ENCODE peak calls at places on chromosome 19, in five cellular contexts. One of them, this sample, is unnamed.
A peak's percentile ranks its signal among the peaks of the same experiment; 100 is the strongest.

GRCh38 chr19:52464798-52465470 is 11.6 kb downstream of the ZNF578 start:
- DNase-seq in thoracic aorta: no peak
- DNase-seq in K562: peak; percentile 48
- DNase-seq in CD8-positive, alpha-beta memory T cell: no peak
- DNase-seq in breast epithelium: no peak
- DNase-seq in this sample: no peak

GRCh38 chr19:31334101-31334848 is 15.0 kb downstream of the TSHZ3 start:
- DNase-seq in thoracic aorta: no peak
- DNase-seq in K562: no peak
- DNase-seq in CD8-positive, alpha-beta memory T cell: no peak
- DNase-seq in breast epithelium: no peak
- DNase-seq in this sample: no peak

GRCh38 chr19:58518261-58519086 is 1.1 kb downstream of the ZBTB45 start:
- DNase-seq in thoracic aorta: no peak
- DNase-seq in K562: no peak
- DNase-seq in CD8-positive, alpha-beta memory T cell: no peak
- DNase-seq in breast epithelium: no peak
- DNase-seq in this sample: no peak

GRCh38 chr19:45098521-45099464 is 5.8 kb downstream of the PPP1R37 start:
- DNase-seq in thoracic aorta: no peak
- DNase-seq in K562: no peak
- DNase-seq in CD8-positive, alpha-beta memory T cell: no peak
- DNase-seq in breast epithelium: no peak
- DNase-seq in this sample: no peak

GRCh38 chr19:21084343-21084742 is 2.3 kb downstream of the ZNF714 start:
- DNase-seq in thoracic aorta: no peak
- DNase-seq in K562: no peak
- DNase-seq in CD8-positive, alpha-beta memory T cell: no peak
- DNase-seq in breast epithelium: no peak
- DNase-seq in this sample: no peak

GRCh38 chr19:44998025-44998424 is 3.2 kb upstream of the RELB start:
- DNase-seq in thoracic aorta: no peak
- DNase-seq in K562: no peak
- DNase-seq in CD8-positive, alpha-beta memory T cell: no peak
- DNase-seq in breast epithelium: no peak
- DNase-seq in this sample: no peak

GRCh38 chr19:19997656-19998268 is 41.5 kb downstream of the ZNF682 start:
- DNase-seq in thoracic aorta: no peak
- DNase-seq in K562: peak; percentile 17
- DNase-seq in CD8-positive, alpha-beta memory T cell: peak; percentile 27
- DNase-seq in breast epithelium: peak; percentile 60
- DNase-seq in this sample: no peak

GRCh38 chr19:53657778-53658177 is 26.0 kb downstream of the DPRX start:
- DNase-seq in thoracic aorta: no peak
- DNase-seq in K562: no peak
- DNase-seq in CD8-positive, alpha-beta memory T cell: no peak
- DNase-seq in breast epithelium: no peak
- DNase-seq in this sample: no peak

GRCh38 chr19:13094771-13095392 is 7.8 kb downstream of the LYL1 start:
- DNase-seq in thoracic aorta: no peak
- DNase-seq in K562: peak; percentile 49
- DNase-seq in CD8-positive, alpha-beta memory T cell: no peak
- DNase-seq in breast epithelium: no peak
- DNase-seq in this sample: no peak

GRCh38 chr19:1675633-1676350 is 23.4 kb upstream of the TCF3 start:
- DNase-seq in thoracic aorta: no peak
- DNase-seq in K562: peak; percentile 65
- DNase-seq in CD8-positive, alpha-beta memory T cell: no peak
- DNase-seq in breast epithelium: no peak
- DNase-seq in this sample: no peak

GRCh38 chr19:40467007-40467565 is 285 bp downstream of the SPTBN4 start:
- DNase-seq in thoracic aorta: no peak
- DNase-seq in K562: no peak
- DNase-seq in CD8-positive, alpha-beta memory T cell: no peak
- DNase-seq in breast epithelium: no peak
- DNase-seq in this sample: no peak

GRCh38 chr19:10551698-10552301 is 8.1 kb downstream of the ATG4D start:
- DNase-seq in thoracic aorta: no peak
- DNase-seq in K562: no peak
- DNase-seq in CD8-positive, alpha-beta memory T cell: peak; percentile 48
- DNase-seq in breast epithelium: no peak
- DNase-seq in this sample: no peak

GRCh38 chr19:45906221-45906620 is 3.8 kb upstream of the MYPOP start:
- DNase-seq in thoracic aorta: no peak
- DNase-seq in K562: no peak
- DNase-seq in CD8-positive, alpha-beta memory T cell: no peak
- DNase-seq in breast epithelium: no peak
- DNase-seq in this sample: no peak

GRCh38 chr19:20660473-20660872 is 898 bp downstream of the ZNF626 start:
- DNase-seq in thoracic aorta: no peak
- DNase-seq in K562: no peak
- DNase-seq in CD8-positive, alpha-beta memory T cell: no peak
- DNase-seq in breast epithelium: no peak
- DNase-seq in this sample: no peak

GRCh38 chr19:29675650-29676186 is 10.5 kb downstream of the PLEKHF1 start:
- DNase-seq in thoracic aorta: no peak
- DNase-seq in K562: no peak
- DNase-seq in CD8-positive, alpha-beta memory T cell: no peak
- DNase-seq in breast epithelium: no peak
- DNase-seq in this sample: no peak

GRCh38 chr19:24033962-24034342 is 53.0 kb upstream of the ZNF254 start:
- DNase-seq in thoracic aorta: peak; percentile 16
- DNase-seq in K562: no peak
- DNase-seq in CD8-positive, alpha-beta memory T cell: no peak
- DNase-seq in breast epithelium: peak; percentile 58
- DNase-seq in this sample: no peak

GRCh38 chr19:49057636-49058234 is at the start of gene CGB7:
- DNase-seq in thoracic aorta: peak; percentile 22
- DNase-seq in K562: peak; percentile 79
- DNase-seq in CD8-positive, alpha-beta memory T cell: peak; percentile 49
- DNase-seq in breast epithelium: no peak
- DNase-seq in this sample: no peak

GRCh38 chr19:12513531-12514061 is 29.0 kb upstream of the ZNF709 start:
- DNase-seq in thoracic aorta: no peak
- DNase-seq in K562: no peak
- DNase-seq in CD8-positive, alpha-beta memory T cell: no peak
- DNase-seq in breast epithelium: no peak
- DNase-seq in this sample: no peak

GRCh38 chr19:43699506-43700367 is 16.1 kb upstream of the IRGC start:
- DNase-seq in thoracic aorta: no peak
- DNase-seq in K562: no peak
- DNase-seq in CD8-positive, alpha-beta memory T cell: no peak
- DNase-seq in breast epithelium: no peak
- DNase-seq in this sample: no peak

GRCh38 chr19:48624791-48625723 is 5.8 kb downstream of the SPHK2 start:
- DNase-seq in thoracic aorta: no peak
- DNase-seq in K562: peak; percentile 10
- DNase-seq in CD8-positive, alpha-beta memory T cell: no peak
- DNase-seq in breast epithelium: no peak
- DNase-seq in this sample: peak; percentile 88

GRCh38 chr19:54493967-54494585 is 8.6 kb upstream of the LAIR2 start:
- DNase-seq in thoracic aorta: no peak
- DNase-seq in K562: no peak
- DNase-seq in CD8-positive, alpha-beta memory T cell: no peak
- DNase-seq in breast epithelium: no peak
- DNase-seq in this sample: no peak

GRCh38 chr19:13208131-13208963 is 58.1 kb downstream of the IER2 start:
- DNase-seq in thoracic aorta: no peak
- DNase-seq in K562: no peak
- DNase-seq in CD8-positive, alpha-beta memory T cell: no peak
- DNase-seq in breast epithelium: no peak
- DNase-seq in this sample: no peak

GRCh38 chr19:10603873-10604459 is 16.9 kb upstream of the AP1M2 start:
- DNase-seq in thoracic aorta: no peak
- DNase-seq in K562: no peak
- DNase-seq in CD8-positive, alpha-beta memory T cell: no peak
- DNase-seq in breast epithelium: no peak
- DNase-seq in this sample: no peak

GRCh38 chr19:30620354-30620753 is 248.2 kb downstream of the ZNF536 start:
- DNase-seq in thoracic aorta: no peak
- DNase-seq in K562: no peak
- DNase-seq in CD8-positive, alpha-beta memory T cell: no peak
- DNase-seq in breast epithelium: no peak
- DNase-seq in this sample: no peak

GRCh38 chr19:13764821-13765394 is 586 bp downstream of the MRI1 start:
- DNase-seq in thoracic aorta: no peak
- DNase-seq in K562: peak; percentile 46
- DNase-seq in CD8-positive, alpha-beta memory T cell: peak; percentile 20
- DNase-seq in breast epithelium: no peak
- DNase-seq in this sample: no peak

GRCh38 chr19:48501961-48502719 is 9.5 kb downstream of the LMTK3 start:
- DNase-seq in thoracic aorta: no peak
- DNase-seq in K562: peak; percentile 95
- DNase-seq in CD8-positive, alpha-beta memory T cell: peak; percentile 72
- DNase-seq in breast epithelium: peak; percentile 95
- DNase-seq in this sample: no peak

GRCh38 chr19:19588546-19588945 is 29.9 kb downstream of the PBX4 start:
- DNase-seq in thoracic aorta: no peak
- DNase-seq in K562: no peak
- DNase-seq in CD8-positive, alpha-beta memory T cell: no peak
- DNase-seq in breast epithelium: no peak
- DNase-seq in this sample: no peak

GRCh38 chr19:3577741-3578344 is 5.1 kb downstream of the HMG20B start:
- DNase-seq in thoracic aorta: no peak
- DNase-seq in K562: no peak
- DNase-seq in CD8-positive, alpha-beta memory T cell: no peak
- DNase-seq in breast epithelium: no peak
- DNase-seq in this sample: no peak

GRCh38 chr19:9917322-9917721 is 19.0 kb downstream of the OLFM2 start:
- DNase-seq in thoracic aorta: no peak
- DNase-seq in K562: peak; percentile 80
- DNase-seq in CD8-positive, alpha-beta memory T cell: no peak
- DNase-seq in breast epithelium: no peak
- DNase-seq in this sample: no peak

GRCh38 chr19:15180451-15181390 is 20.1 kb downstream of the NOTCH3 start:
- DNase-seq in thoracic aorta: no peak
- DNase-seq in K562: peak; percentile 88
- DNase-seq in CD8-positive, alpha-beta memory T cell: no peak
- DNase-seq in breast epithelium: no peak
- DNase-seq in this sample: no peak

GRCh38 chr19:52351512-52351911 is 15.5 kb downstream of the ZNF610 start:
- DNase-seq in thoracic aorta: no peak
- DNase-seq in K562: no peak
- DNase-seq in CD8-positive, alpha-beta memory T cell: no peak
- DNase-seq in breast epithelium: no peak
- DNase-seq in this sample: no peak

GRCh38 chr19:19338082-19338481 is 17.5 kb downstream of the MAU2 start:
- DNase-seq in thoracic aorta: no peak
- DNase-seq in K562: no peak
- DNase-seq in CD8-positive, alpha-beta memory T cell: no peak
- DNase-seq in breast epithelium: no peak
- DNase-seq in this sample: no peak

GRCh38 chr19:49533551-49534488 is 6.0 kb downstream of the RCN3 start:
- DNase-seq in thoracic aorta: no peak
- DNase-seq in K562: peak; percentile 83
- DNase-seq in CD8-positive, alpha-beta memory T cell: peak; percentile 83
- DNase-seq in breast epithelium: peak; percentile 75
- DNase-seq in this sample: no peak

GRCh38 chr19:6218497-6219146 is 61.2 kb downstream of the MLLT1 start:
- DNase-seq in thoracic aorta: peak; percentile 86
- DNase-seq in K562: peak; percentile 92
- DNase-seq in CD8-positive, alpha-beta memory T cell: peak; percentile 75
- DNase-seq in breast epithelium: peak; percentile 92
- DNase-seq in this sample: no peak

GRCh38 chr19:6221220-6221877 is 58.4 kb downstream of the MLLT1 start:
- DNase-seq in thoracic aorta: no peak
- DNase-seq in K562: no peak
- DNase-seq in CD8-positive, alpha-beta memory T cell: no peak
- DNase-seq in breast epithelium: no peak
- DNase-seq in this sample: no peak

GRCh38 chr19:6219147-6219525 is 60.6 kb downstream of the MLLT1 start:
- DNase-seq in thoracic aorta: no peak
- DNase-seq in K562: no peak
- DNase-seq in CD8-positive, alpha-beta memory T cell: no peak
- DNase-seq in breast epithelium: no peak
- DNase-seq in this sample: no peak

GRCh38 chr19:6220385-6221191 is 59.2 kb downstream of the MLLT1 start:
- DNase-seq in thoracic aorta: no peak
- DNase-seq in K562: no peak
- DNase-seq in CD8-positive, alpha-beta memory T cell: no peak
- DNase-seq in breast epithelium: no peak
- DNase-seq in this sample: no peak

GRCh38 chr19:6219592-6220290 is 60.0 kb downstream of the MLLT1 start:
- DNase-seq in thoracic aorta: no peak
- DNase-seq in K562: no peak
- DNase-seq in CD8-positive, alpha-beta memory T cell: no peak
- DNase-seq in breast epithelium: no peak
- DNase-seq in this sample: no peak
- H3K4me1 ChIP-seq in thoracic aorta: peaks cover 18% of the 10 kb centered on the region
- H3K4me1 ChIP-seq in K562: peaks cover 15% of the 10 kb centered on the region
- H3K4me1 ChIP-seq in CD8-positive, alpha-beta memory T cell: no peaks in the 10 kb centered on the region
- H3K4me1 ChIP-seq in breast epithelium: peaks cover 3% of the 10 kb centered on the region
- H3K4me1 ChIP-seq in this sample: peaks cover 58% of the 10 kb centered on the region

GRCh38 chr19:34999498-35000337 is at the start of gene GRAMD1A:
- DNase-seq in thoracic aorta: peak; percentile 41
- DNase-seq in K562: peak; percentile 95
- DNase-seq in CD8-positive, alpha-beta memory T cell: peak; percentile 67
- DNase-seq in breast epithelium: peak; percentile 88
- DNase-seq in this sample: no peak
- H3K4me1 ChIP-seq in thoracic aorta: peaks cover 70% of the 10 kb centered on the region
- H3K4me1 ChIP-seq in K562: peaks cover 27% of the 10 kb centered on the region
- H3K4me1 ChIP-seq in CD8-positive, alpha-beta memory T cell: peaks cover 87% of the 10 kb centered on the region
- H3K4me1 ChIP-seq in breast epithelium: no peaks in the 10 kb centered on the region
- H3K4me1 ChIP-seq in this sample: peaks cover 61% of the 10 kb centered on the region

DNA sequence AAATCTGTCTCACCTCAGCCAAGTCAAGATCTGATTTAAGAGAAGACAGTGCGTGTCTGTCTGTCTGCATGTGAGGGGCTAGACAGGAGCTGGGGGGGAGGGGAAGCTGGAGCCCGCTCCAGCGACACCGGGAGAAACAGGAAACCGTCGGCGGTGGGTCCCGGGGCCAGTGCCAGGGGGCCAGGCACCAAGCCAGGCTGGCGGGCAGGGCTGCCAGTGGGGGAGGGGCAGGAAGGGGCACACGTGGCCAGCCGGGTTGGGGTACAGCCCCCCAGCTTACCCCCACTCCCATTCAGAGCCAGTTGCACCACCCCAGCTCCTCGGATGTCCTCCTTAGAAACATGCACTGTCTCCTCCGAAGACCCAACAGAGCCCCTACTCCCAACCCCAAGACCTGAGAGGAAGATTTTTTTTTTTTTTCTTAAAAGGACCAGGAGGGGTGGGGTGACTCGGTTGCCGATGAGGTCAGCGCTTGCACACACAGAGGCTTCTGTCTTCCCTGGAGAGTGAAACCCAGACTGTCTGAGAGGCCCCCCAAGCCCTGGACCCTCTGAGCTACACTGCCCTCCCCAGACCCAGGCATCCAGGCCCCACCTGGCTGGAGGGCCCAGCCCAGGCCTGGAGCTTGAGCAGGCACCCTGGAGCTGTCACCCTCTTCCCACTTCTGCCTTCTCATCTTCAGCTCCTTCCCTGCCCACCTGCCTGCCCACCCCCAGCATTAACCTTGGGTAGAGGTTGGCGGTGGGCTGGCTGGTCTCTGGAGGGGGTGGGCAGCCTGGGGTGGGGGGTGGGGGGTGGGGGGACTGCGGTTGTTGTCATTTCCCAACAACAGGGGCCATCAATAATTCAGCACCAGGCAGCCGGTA is 4.0 kb downstream of the ERF start:
- DNase-seq in thoracic aorta: no peak
- DNase-seq in K562: no peak
- DNase-seq in CD8-positive, alpha-beta memory T cell: no peak
- DNase-seq in breast epithelium: no peak
- DNase-seq in this sample: no peak
- H3K4me1 ChIP-seq in thoracic aorta: peaks cover 58% of the 10 kb centered on the region
- H3K4me1 ChIP-seq in K562: peaks cover 22% of the 10 kb centered on the region
- H3K4me1 ChIP-seq in CD8-positive, alpha-beta memory T cell: peaks cover 36% of the 10 kb centered on the region
- H3K4me1 ChIP-seq in breast epithelium: peaks cover 28% of the 10 kb centered on the region
- H3K4me1 ChIP-seq in this sample: peaks cover 54% of the 10 kb centered on the region

GRCh38 chr19:17975032-17975431 is 8.1 kb downstream of the KCNN1 start:
- DNase-seq in thoracic aorta: no peak
- DNase-seq in K562: no peak
- DNase-seq in CD8-positive, alpha-beta memory T cell: no peak
- DNase-seq in breast epithelium: no peak
- DNase-seq in this sample: no peak
- H3K4me1 ChIP-seq in thoracic aorta: no peaks in the 10 kb centered on the region
- H3K4me1 ChIP-seq in K562: no peaks in the 10 kb centered on the region
- H3K4me1 ChIP-seq in CD8-positive, alpha-beta memory T cell: no peaks in the 10 kb centered on the region
- H3K4me1 ChIP-seq in breast epithelium: no peaks in the 10 kb centered on the region
- H3K4me1 ChIP-seq in this sample: no peaks in the 10 kb centered on the region